ENCODE peak calls at places on chromosome 11, in four cellular contexts. One of them, this sample, is unnamed. For H3K9me3, the result is how much of the 10 kb centered on the place peaks cover.

GRCh38 chr11:9028591-9028990 is 24.8 kb upstream of the NRIP3 start:
- DNase-seq in GM23248: no peak
- DNase-seq in SK-N-SH: no peak
- DNase-seq in neural progenitor cell: no peak
- DNase-seq in this sample: no peak

GRCh38 chr11:97691061-97691460 is 1301.2 kb downstream of the JRKL start:
- DNase-seq in neural progenitor cell: no peak
- DNase-seq in GM23248: no peak
- DNase-seq in SK-N-SH: no peak
- DNase-seq in this sample: no peak

GRCh38 chr11:84236436-84236835 is 950.3 kb upstream of the CCDC90B start:
- DNase-seq in SK-N-SH: peak
- DNase-seq in neural progenitor cell: no peak
- DNase-seq in GM23248: no peak
- DNase-seq in this sample: no peak

GRCh38 chr11:120241277-120241676 is 1.3 kb downstream of the POU2F3 start:
- DNase-seq in GM23248: no peak
- DNase-seq in SK-N-SH: no peak
- DNase-seq in neural progenitor cell: no peak
- DNase-seq in this sample: no peak

GRCh38 chr11:128279861-128280260 is 307.5 kb downstream of the ETS1 start:
- DNase-seq in SK-N-SH: no peak
- DNase-seq in GM23248: peak
- DNase-seq in neural progenitor cell: no peak
- DNase-seq in this sample: no peak

GRCh38 chr11:126335463-126335760 is 20.1 kb upstream of the ST3GAL4 start:
- DNase-seq in SK-N-SH: no peak
- DNase-seq in neural progenitor cell: no peak
- DNase-seq in GM23248: no peak
- DNase-seq in this sample: no peak

GRCh38 chr11:123238297-123238696 is 43.2 kb upstream of the CLMP start:
- DNase-seq in SK-N-SH: no peak
- DNase-seq in GM23248: peak
- DNase-seq in neural progenitor cell: no peak
- DNase-seq in this sample: no peak

GRCh38 chr11:40274017-40274416 is 1185.4 kb downstream of the LRRC4C start:
- DNase-seq in neural progenitor cell: no peak
- DNase-seq in SK-N-SH: no peak
- DNase-seq in GM23248: no peak
- DNase-seq in this sample: no peak

GRCh38 chr11:46894961-46895360 is 23.4 kb downstream of the LRP4 start:
- DNase-seq in SK-N-SH: no peak
- DNase-seq in GM23248: no peak
- DNase-seq in neural progenitor cell: no peak
- DNase-seq in this sample: no peak

GRCh38 chr11:19426719-19427066 is 185.9 kb upstream of the E2F8 start:
- DNase-seq in GM23248: no peak
- DNase-seq in SK-N-SH: no peak
- DNase-seq in neural progenitor cell: no peak
- DNase-seq in this sample: no peak

GRCh38 chr11:3002871-3003270 is 10.7 kb upstream of the NAP1L4 start:
- DNase-seq in SK-N-SH: no peak
- DNase-seq in GM23248: no peak
- DNase-seq in neural progenitor cell: no peak
- DNase-seq in this sample: no peak

GRCh38 chr11:131099013-131099412 is 182.7 kb upstream of the SNX19 start:
- DNase-seq in SK-N-SH: no peak
- DNase-seq in GM23248: peak
- DNase-seq in neural progenitor cell: no peak
- DNase-seq in this sample: no peak

GRCh38 chr11:10581481-10582019 is 13.1 kb upstream of the LYVE1 start:
- DNase-seq in neural progenitor cell: no peak
- DNase-seq in GM23248: peak
- DNase-seq in SK-N-SH: no peak
- DNase-seq in this sample: no peak

GRCh38 chr11:20611892-20612291 is 12.5 kb downstream of the SLC6A5 start:
- DNase-seq in SK-N-SH: no peak
- DNase-seq in GM23248: no peak
- DNase-seq in neural progenitor cell: no peak
- DNase-seq in this sample: no peak

GRCh38 chr11:75966546-75967287 is 151.7 kb downstream of the UVRAG start:
- DNase-seq in neural progenitor cell: no peak
- DNase-seq in GM23248: peak
- DNase-seq in SK-N-SH: no peak
- DNase-seq in this sample: no peak

GRCh38 chr11:118349475-118349874 is 5.3 kb downstream of the CD3G start:
- DNase-seq in SK-N-SH: no peak
- DNase-seq in GM23248: no peak
- DNase-seq in neural progenitor cell: no peak
- DNase-seq in this sample: no peak

GRCh38 chr11:115291391-115291744 is 212.8 kb downstream of the CADM1 start:
- DNase-seq in GM23248: no peak
- DNase-seq in neural progenitor cell: no peak
- DNase-seq in SK-N-SH: peak
- DNase-seq in this sample: no peak

GRCh38 chr11:61689164-61689496 is 8.9 kb downstream of the DAGLA start:
- DNase-seq in SK-N-SH: no peak
- DNase-seq in GM23248: no peak
- DNase-seq in neural progenitor cell: no peak
- DNase-seq in this sample: no peak

GRCh38 chr11:86274999-86275398 is 27.0 kb upstream of the HIKESHI start:
- DNase-seq in GM23248: no peak
- DNase-seq in neural progenitor cell: no peak
- DNase-seq in SK-N-SH: no peak
- DNase-seq in this sample: no peak

GRCh38 chr11:114678125-114679036 is at the start of gene NXPE2:
- DNase-seq in SK-N-SH: no peak
- DNase-seq in GM23248: peak
- DNase-seq in neural progenitor cell: no peak
- DNase-seq in this sample: no peak

GRCh38 chr11:126058090-126058489 is 4.6 kb downstream of the CDON start:
- DNase-seq in SK-N-SH: no peak
- DNase-seq in neural progenitor cell: no peak
- DNase-seq in GM23248: no peak
- DNase-seq in this sample: no peak

GRCh38 chr11:93775289-93775688 is 8.8 kb upstream of the MED17 start:
- DNase-seq in neural progenitor cell: peak
- DNase-seq in GM23248: peak
- DNase-seq in SK-N-SH: peak
- DNase-seq in this sample: peak

GRCh38 chr11:116507849-116508695 is 264.7 kb downstream of the BUD13 start:
- DNase-seq in neural progenitor cell: no peak
- DNase-seq in SK-N-SH: no peak
- DNase-seq in GM23248: no peak
- DNase-seq in this sample: no peak

GRCh38 chr11:13487661-13488030 is 8.2 kb downstream of the PTH start:
- DNase-seq in SK-N-SH: no peak
- DNase-seq in neural progenitor cell: peak
- DNase-seq in GM23248: peak
- DNase-seq in this sample: peak

GRCh38 chr11:76495017-76495416 is 50.2 kb downstream of the EMSY start:
- DNase-seq in neural progenitor cell: no peak
- DNase-seq in SK-N-SH: no peak
- DNase-seq in GM23248: no peak
- DNase-seq in this sample: no peak

GRCh38 chr11:119284344-119285157 is 32.4 kb downstream of the MCAM start:
- DNase-seq in neural progenitor cell: peak
- DNase-seq in SK-N-SH: peak
- DNase-seq in GM23248: peak
- DNase-seq in this sample: peak

GRCh38 chr11:29227816-29228215 is 789.0 kb downstream of the KCNA4 start:
- DNase-seq in SK-N-SH: no peak
- DNase-seq in neural progenitor cell: no peak
- DNase-seq in GM23248: no peak
- DNase-seq in this sample: no peak

GRCh38 chr11:44300881-44301855 is 8.8 kb downstream of the ALX4 start:
- DNase-seq in SK-N-SH: no peak
- DNase-seq in GM23248: no peak
- DNase-seq in neural progenitor cell: no peak
- DNase-seq in this sample: no peak

GRCh38 chr11:11567862-11568650 is 53.7 kb downstream of the GALNT18 start:
- DNase-seq in SK-N-SH: no peak
- DNase-seq in neural progenitor cell: no peak
- DNase-seq in GM23248: peak
- DNase-seq in this sample: no peak

GRCh38 chr11:58592760-58593472 is 14.1 kb downstream of the ZFP91 start:
- DNase-seq in neural progenitor cell: no peak
- DNase-seq in SK-N-SH: no peak
- DNase-seq in GM23248: no peak
- DNase-seq in this sample: no peak

GRCh38 chr11:47331454-47332302 is 20.8 kb downstream of the MYBPC3 start:
- DNase-seq in neural progenitor cell: no peak
- DNase-seq in SK-N-SH: peak
- DNase-seq in GM23248: no peak
- DNase-seq in this sample: no peak

GRCh38 chr11:126415128-126415527 is 59.6 kb downstream of the ST3GAL4 start:
- DNase-seq in neural progenitor cell: no peak
- DNase-seq in SK-N-SH: no peak
- DNase-seq in GM23248: peak
- DNase-seq in this sample: no peak

GRCh38 chr11:116607027-116607426 is 165.8 kb downstream of the BUD13 start:
- DNase-seq in GM23248: no peak
- DNase-seq in neural progenitor cell: no peak
- DNase-seq in SK-N-SH: no peak
- DNase-seq in this sample: no peak

GRCh38 chr11:69374110-69374981 is 80.4 kb downstream of the MYEOV start:
- DNase-seq in GM23248: no peak
- DNase-seq in SK-N-SH: peak
- DNase-seq in neural progenitor cell: no peak
- DNase-seq in this sample: peak

GRCh38 chr11:84806354-84806753 is 820.8 kb downstream of the DLG2 start:
- DNase-seq in GM23248: no peak
- DNase-seq in neural progenitor cell: no peak
- DNase-seq in SK-N-SH: no peak
- DNase-seq in this sample: no peak

GRCh38 chr11:35622070-35622469 is 3.8 kb downstream of the FJX1 start:
- DNase-seq in GM23248: peak
- DNase-seq in neural progenitor cell: peak
- DNase-seq in SK-N-SH: no peak
- DNase-seq in this sample: no peak
- TF ChIP-seq EZH2phosphoT487 in GM23248: no peak
- TF ChIP-seq EZH2phosphoT487 in neural progenitor cell: no peak
- TF ChIP-seq EZH2phosphoT487 in SK-N-SH: no peak
- TF ChIP-seq EZH2phosphoT487 in this sample: no peak

DNA sequence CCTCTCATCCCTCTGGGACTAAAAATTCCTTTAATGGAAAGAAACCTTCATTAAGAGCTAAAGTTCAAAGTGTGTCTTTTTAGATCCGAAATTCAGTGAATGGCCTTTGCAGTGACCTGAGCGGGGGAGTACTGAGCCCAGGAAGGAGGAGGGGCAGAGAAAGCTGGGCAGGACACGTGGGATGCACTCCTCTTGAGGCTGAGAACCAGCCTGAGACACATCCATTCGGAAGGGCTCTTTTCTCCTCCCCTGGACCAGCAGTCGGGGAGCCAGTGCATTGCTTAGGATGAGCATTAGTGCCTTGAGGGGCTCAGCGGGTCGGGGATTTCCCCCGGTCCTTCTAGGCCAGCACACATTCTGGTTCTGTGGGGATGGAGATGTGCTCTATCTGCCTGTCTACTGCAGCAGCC is 258.9 kb upstream of the B3GAT1 start:
- DNase-seq in GM23248: no peak
- DNase-seq in SK-N-SH: no peak
- DNase-seq in neural progenitor cell: no peak
- DNase-seq in this sample: no peak
- H3K9me3 ChIP-seq in GM23248: under half
- H3K9me3 ChIP-seq in SK-N-SH: under half
- H3K9me3 ChIP-seq in neural progenitor cell: under half
- H3K9me3 ChIP-seq in this sample: under half

DNA sequence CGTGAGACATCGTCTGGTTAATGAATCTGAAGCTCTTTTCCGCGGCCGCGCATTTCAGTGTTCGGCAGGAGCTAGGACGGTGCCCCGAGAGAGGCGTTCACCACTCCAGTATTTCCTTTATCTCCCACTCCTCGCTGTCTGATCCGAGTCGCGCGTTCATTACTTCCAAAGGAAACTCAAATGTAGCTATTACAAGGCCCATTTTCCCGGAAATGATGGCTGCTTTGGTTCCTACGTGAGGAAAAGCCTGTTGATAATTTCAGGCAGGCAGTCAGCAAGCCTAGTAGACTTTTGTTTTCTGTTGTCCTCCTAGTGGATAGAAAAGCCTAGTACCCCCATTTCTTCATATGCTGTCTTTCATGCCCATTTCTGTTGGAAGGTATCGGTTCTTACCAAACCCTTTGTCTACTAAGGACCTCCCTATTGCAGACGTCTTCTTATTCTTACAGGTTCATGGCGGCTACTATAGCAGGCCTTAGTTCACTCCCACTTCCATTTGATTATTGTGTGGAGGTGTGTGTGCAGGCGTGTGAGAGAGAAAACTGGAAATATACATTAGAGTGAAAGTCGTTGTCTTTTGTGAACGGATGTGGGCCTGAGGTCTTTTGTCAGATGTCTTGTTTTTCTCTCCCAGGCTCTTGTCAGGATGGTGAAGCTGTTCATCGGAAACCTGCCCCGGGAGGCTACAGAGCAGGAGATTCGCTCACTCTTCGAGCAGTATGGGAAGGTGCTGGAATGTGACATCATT is 737 bp downstream of the RBM4 start:
- DNase-seq in SK-N-SH: no peak
- DNase-seq in GM23248: peak
- DNase-seq in neural progenitor cell: no peak
- DNase-seq in this sample: peak
- TF ChIP-seq EZH2phosphoT487 in SK-N-SH: no peak
- TF ChIP-seq EZH2phosphoT487 in GM23248: no peak
- TF ChIP-seq EZH2phosphoT487 in neural progenitor cell: no peak
- TF ChIP-seq EZH2phosphoT487 in this sample: no peak

DNA sequence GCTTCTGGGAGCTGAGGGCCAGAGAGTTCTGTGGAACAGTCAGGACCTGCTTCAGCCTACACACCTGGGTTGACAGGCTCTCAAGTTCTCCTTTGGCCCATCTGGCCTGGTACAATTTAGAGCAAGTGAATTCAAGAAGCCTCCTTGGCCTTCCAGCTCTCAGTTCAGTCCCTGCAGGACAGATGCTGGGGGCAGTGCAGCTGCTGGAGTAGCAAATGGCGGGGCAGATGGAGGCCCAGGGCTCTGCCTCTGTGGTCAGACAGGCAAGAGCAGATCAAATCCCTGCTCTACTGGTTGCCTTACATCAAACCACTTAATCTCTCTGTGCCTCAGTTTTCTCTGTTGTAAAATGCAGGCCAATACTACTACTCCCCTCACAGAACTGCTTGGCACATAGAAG is 8.7 kb upstream of the KCNK7 start:
- DNase-seq in GM23248: no peak
- DNase-seq in SK-N-SH: no peak
- DNase-seq in neural progenitor cell: no peak
- DNase-seq in this sample: no peak
- H3K9me3 ChIP-seq in GM23248: under half
- H3K9me3 ChIP-seq in SK-N-SH: under half
- H3K9me3 ChIP-seq in neural progenitor cell: under half
- H3K9me3 ChIP-seq in this sample: under half